ENCODE peak calls at places on chromosomes 16 and 17, in seven cellular contexts. H is ovary; Z is left ventricle myocardium inferior; L is fibroblast of lung; Q is psoas muscle; N is sigmoid colon; A is CD8-positive, alpha-beta memory T cell. Y is an unnamed sample. For H3K36me3, the result is how much of the 10 kb centered on the place peaks cover.

GRCh38 chr16:55494994-55495421 is 13.9 kb upstream of the LPCAT2 start:
- DNase-seq in L (peak), N (peak), Q (no peak), H (no peak), Z (no peak), A (no peak), Y (no peak)

GRCh38 chr17:11608396-11608795 is 10.1 kb downstream of the DNAH9 start:
- DNase-seq in Q (no peak), A (no peak), Z (peak), L (no peak), H (peak), N (peak), Y (no peak)

GRCh38 chr16:68155425-68155824 is 70.3 kb downstream of the NFATC3 start:
- DNase-seq in Q (no peak), L (no peak), H (no peak), Z (no peak), N (no peak), A (no peak), Y (no peak)

GRCh38 chr16:27314161-27314723 is 468 bp downstream of the IL4R start:
- DNase-seq in L (peak), H (peak), Z (peak), Q (peak), N (peak), A (no peak), Y (peak)

GRCh38 chr17:43983515-43984411 is 20.7 kb upstream of the NAGS start:
- DNase-seq in H (no peak), N (peak), Q (peak), A (no peak), L (no peak), Z (no peak), Y (no peak)

GRCh38 chr16:67719778-67720144 is 645 bp upstream of the GFOD2 start:
- DNase-seq in L (peak), Q (no peak), Z (no peak), N (no peak), H (peak), A (no peak), Y (no peak)

GRCh38 chr17:7220593-7221280 is 999 bp downstream of the ACADVL start:
- DNase-seq in A (peak), H (no peak), N (peak), L (peak), Q (peak), Z (no peak), Y (peak)

GRCh38 chr17:7878234-7878633 is 10.4 kb upstream of the CHD3 start:
- DNase-seq in A (no peak), H (no peak), Q (no peak), Z (no peak), L (no peak), N (no peak), Y (no peak)

GRCh38 chr16:46886764-46887523 is 2.8 kb downstream of the GPT2 start:
- DNase-seq in N (no peak), A (no peak), Q (no peak), Z (no peak), H (no peak), L (no peak), Y (no peak)

GRCh38 chr16:57374067-57374534 is 1.8 kb downstream of the CX3CL1 start:
- DNase-seq in A (no peak), L (peak), Q (no peak), Z (no peak), N (peak), H (no peak), Y (no peak)

GRCh38 chr16:52128407-52128806 is 418.5 kb downstream of the TOX3 start:
- DNase-seq in L (no peak), Q (no peak), A (no peak), N (no peak), H (no peak), Z (no peak), Y (no peak)

DNA sequence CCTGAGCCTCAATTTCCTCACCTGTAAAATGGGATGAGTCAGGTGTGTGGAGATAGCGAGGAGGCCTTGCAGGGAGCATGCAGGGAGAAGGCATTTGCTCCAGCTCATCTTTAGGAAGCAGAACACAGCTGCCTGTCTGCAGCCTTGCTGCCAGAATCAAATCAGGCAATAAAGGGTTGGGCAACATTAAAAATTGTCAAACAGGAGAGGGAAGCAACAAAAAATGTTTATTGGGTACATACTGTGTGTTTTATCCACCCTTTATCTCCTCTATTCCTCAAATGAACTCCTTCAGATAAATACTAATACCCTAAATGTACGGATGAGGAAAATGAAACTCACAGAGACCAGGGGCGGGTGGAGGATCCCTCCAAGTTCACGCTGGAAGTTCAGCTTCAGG is 12.2 kb downstream of the KRT16 start:
- DNase-seq in H (no peak), A (no peak), Q (no peak), N (no peak), Z (no peak), L (no peak), Y (no peak)
- H3K27ac ChIP-seq in H (no peak), A (no peak), Q (no peak), N (no peak), Z (no peak), L (no peak), Y (no peak)

GRCh38 chr17:15943971-15944719 is 785 bp upstream of the ADORA2B start:
- DNase-seq in Q (no peak), Z (no peak), L (no peak), H (no peak), A (no peak), N (peak), Y (no peak)
- H3K4me3 ChIP-seq in Q (peak), Z (peak), L (peak), H (peak), A (no peak), N (peak), Y (no peak)

GRCh38 chr16:50797456-50797855 is 55.6 kb downstream of the CYLD start:
- DNase-seq in Q (no peak), N (no peak), H (no peak), Z (no peak), L (peak), A (no peak), Y (no peak)
- H3K36me3 ChIP-seq in Q (half or more), N (half or more), H (under half), Z (half or more), L (under half), A (under half), Y (half or more)

GRCh38 chr17:67246398-67246647 is 1.3 kb upstream of the HELZ start:
- DNase-seq in Z (no peak), H (no peak), L (peak), A (no peak), Q (no peak), N (no peak), Y (no peak)

GRCh38 chr17:67245694-67246397 is 850 bp upstream of the HELZ start:
- DNase-seq in H (peak), Z (peak), A (peak), L (no peak), N (no peak), Q (peak), Y (peak)

GRCh38 chr17:67248291-67248690 is 3.3 kb upstream of the HELZ start:
- DNase-seq in L (no peak), N (no peak), Q (no peak), H (no peak), A (no peak), Z (no peak), Y (no peak)

GRCh38 chr17:67247416-67247900 is 2.5 kb upstream of the HELZ start:
- DNase-seq in N (no peak), L (no peak), Z (no peak), Q (no peak), A (no peak), H (no peak), Y (no peak)

GRCh38 chr17:67246648-67247415 is 1.8 kb upstream of the HELZ start:
- DNase-seq in A (peak), Z (no peak), H (no peak), Q (peak), L (peak), N (no peak), Y (peak)
- H3K27ac ChIP-seq in A (peak), Z (no peak), H (no peak), Q (no peak), L (no peak), N (no peak), Y (peak)

GRCh38 chr16:19861069-19861468 is 23.6 kb downstream of the GPRC5B start:
- DNase-seq in L (no peak), Z (no peak), N (no peak), A (no peak), Q (no peak), H (no peak), Y (no peak)

GRCh38 chr16:19859603-19860002 is 25.0 kb downstream of the GPRC5B start:
- DNase-seq in A (no peak), N (peak), L (no peak), H (no peak), Z (no peak), Q (no peak), Y (no peak)

GRCh38 chr16:19860146-19861030 is 24.3 kb downstream of the GPRC5B start:
- DNase-seq in Z (no peak), N (peak), A (no peak), L (peak), Q (no peak), H (no peak), Y (no peak)

GRCh38 chr16:19863990-19864389 is 20.7 kb downstream of the GPRC5B start:
- DNase-seq in N (no peak), Q (no peak), L (no peak), Z (no peak), A (no peak), H (no peak), Y (no peak)

DNA sequence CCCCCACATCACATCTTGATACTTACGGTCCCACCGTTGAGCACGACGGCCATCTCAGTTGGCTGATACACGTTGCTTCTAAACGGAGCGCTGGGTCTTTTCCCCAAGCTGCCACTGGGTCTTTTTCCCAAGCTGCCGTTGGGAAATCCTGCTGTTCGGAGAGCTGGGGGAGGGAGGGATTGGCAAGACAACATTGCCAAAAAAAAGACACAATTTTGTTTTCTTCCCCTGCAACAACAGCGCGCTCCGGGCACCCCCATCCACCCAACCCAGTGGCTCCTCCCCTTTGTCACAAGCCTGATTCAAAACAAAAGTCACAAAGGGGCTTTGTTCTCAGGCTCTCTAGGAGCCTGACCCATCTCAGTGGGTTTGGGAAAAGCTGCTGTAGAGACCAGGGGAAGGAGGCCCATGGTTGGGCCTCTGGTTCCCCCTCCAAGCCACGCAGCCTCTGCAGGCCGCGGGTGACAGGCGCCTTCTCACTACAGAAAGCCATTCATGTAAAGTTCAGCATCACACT is 22.8 kb downstream of the GPRC5B start:
- DNase-seq in Z (no peak), A (no peak), Q (no peak), N (peak), H (no peak), L (no peak), Y (no peak)
- H3K4me3 ChIP-seq in Z (peak), A (no peak), Q (no peak), N (no peak), H (no peak), L (no peak), Y (no peak)

GRCh38 chr17:9926150-9926804 is 21.2 kb upstream of the RCVRN start:
- DNase-seq in A (no peak), L (no peak), H (no peak), N (no peak), Z (peak), Q (no peak), Y (no peak)
- H3K36me3 ChIP-seq in A (under half), L (under half), H (under half), N (under half), Z (under half), Q (under half), Y (under half)

GRCh38 chr16:85370881-85371651 is 242.1 kb upstream of the GSE1 start:
- DNase-seq in Q (peak), L (peak), N (peak), A (no peak), Z (no peak), H (no peak), Y (no peak)
- H3K27ac ChIP-seq in Q (no peak), L (no peak), N (peak), A (peak), Z (no peak), H (no peak), Y (no peak)

GRCh38 chr17:3976675-3977171 is 12.5 kb upstream of the ATP2A3 start:
- DNase-seq in A (no peak), N (no peak), Z (peak), L (no peak), Q (peak), H (peak), Y (no peak)
- H3K4me3 ChIP-seq in A (no peak), N (no peak), Z (no peak), L (no peak), Q (no peak), H (no peak), Y (no peak)